ENCODE peak calls at places on chromosomes 5 and 9, in six cellular contexts. One of them, this sample, is unnamed.

GRCh38 chr9:83281306-83282255 is 218.6 kb upstream of the RASEF start:
- DNase-seq in B cell: no peak
- DNase-seq in right lobe of liver: no peak
- DNase-seq in AG04449: no peak
- DNase-seq in choroid plexus epithelial cell: no peak
- DNase-seq in DND-41: no peak
- DNase-seq in this sample: peak

GRCh38 chr5:66810151-66810550 is 214.0 kb downstream of the MAST4 start:
- DNase-seq in B cell: no peak
- DNase-seq in right lobe of liver: no peak
- DNase-seq in AG04449: no peak
- DNase-seq in choroid plexus epithelial cell: no peak
- DNase-seq in DND-41: no peak
- DNase-seq in this sample: no peak

GRCh38 chr9:79165006-79165405 is 406.8 kb upstream of the TLE4 start:
- DNase-seq in B cell: no peak
- DNase-seq in right lobe of liver: no peak
- DNase-seq in AG04449: no peak
- DNase-seq in choroid plexus epithelial cell: peak
- DNase-seq in DND-41: no peak
- DNase-seq in this sample: peak

GRCh38 chr5:79512692-79513518 is 1.0 kb downstream of the HOMER1 start:
- DNase-seq in B cell: no peak
- DNase-seq in right lobe of liver: no peak
- DNase-seq in AG04449: no peak
- DNase-seq in choroid plexus epithelial cell: peak
- DNase-seq in DND-41: no peak
- DNase-seq in this sample: peak

GRCh38 chr5:167049043-167049663 is 1242.3 kb upstream of the WWC1 start:
- DNase-seq in B cell: no peak
- DNase-seq in right lobe of liver: no peak
- DNase-seq in AG04449: no peak
- DNase-seq in choroid plexus epithelial cell: peak
- DNase-seq in DND-41: peak
- DNase-seq in this sample: peak

GRCh38 chr5:154740957-154741356 is 14.2 kb upstream of the LARP1 start:
- DNase-seq in B cell: no peak
- DNase-seq in right lobe of liver: peak
- DNase-seq in AG04449: no peak
- DNase-seq in choroid plexus epithelial cell: peak
- DNase-seq in DND-41: no peak
- DNase-seq in this sample: peak

GRCh38 chr5:32004404-32004803 is 169.7 kb downstream of the GOLPH3 start:
- DNase-seq in B cell: no peak
- DNase-seq in right lobe of liver: no peak
- DNase-seq in AG04449: no peak
- DNase-seq in choroid plexus epithelial cell: no peak
- DNase-seq in DND-41: no peak
- DNase-seq in this sample: no peak

GRCh38 chr9:77907581-77907980 is 124.0 kb downstream of the GNAQ start:
- DNase-seq in B cell: no peak
- DNase-seq in right lobe of liver: no peak
- DNase-seq in AG04449: no peak
- DNase-seq in choroid plexus epithelial cell: no peak
- DNase-seq in DND-41: no peak
- DNase-seq in this sample: no peak

GRCh38 chr5:103041071-103041676 is 78.8 kb downstream of the GIN1 start:
- DNase-seq in B cell: no peak
- DNase-seq in right lobe of liver: no peak
- DNase-seq in AG04449: no peak
- DNase-seq in choroid plexus epithelial cell: peak
- DNase-seq in DND-41: no peak
- DNase-seq in this sample: peak

GRCh38 chr5:59178071-59178470 is 595.2 kb downstream of the RAB3C start:
- DNase-seq in B cell: no peak
- DNase-seq in right lobe of liver: no peak
- DNase-seq in AG04449: no peak
- DNase-seq in choroid plexus epithelial cell: no peak
- DNase-seq in DND-41: no peak
- DNase-seq in this sample: no peak

GRCh38 chr5:55570026-55570425 is 35.3 kb upstream of the PLPP1 start:
- DNase-seq in B cell: no peak
- DNase-seq in right lobe of liver: no peak
- DNase-seq in AG04449: peak
- DNase-seq in choroid plexus epithelial cell: peak
- DNase-seq in DND-41: no peak
- DNase-seq in this sample: peak

GRCh38 chr9:83554278-83554677 is 16.1 kb upstream of the FRMD3 start:
- DNase-seq in B cell: no peak
- DNase-seq in right lobe of liver: no peak
- DNase-seq in AG04449: no peak
- DNase-seq in choroid plexus epithelial cell: peak
- DNase-seq in DND-41: no peak
- DNase-seq in this sample: no peak

GRCh38 chr5:53930457-53930856 is 370.0 kb downstream of the NDUFS4 start:
- DNase-seq in B cell: no peak
- DNase-seq in right lobe of liver: no peak
- DNase-seq in AG04449: no peak
- DNase-seq in choroid plexus epithelial cell: peak
- DNase-seq in DND-41: no peak
- DNase-seq in this sample: no peak

GRCh38 chr5:67493676-67494075 is 297.1 kb upstream of the CD180 start:
- DNase-seq in B cell: no peak
- DNase-seq in right lobe of liver: peak
- DNase-seq in AG04449: no peak
- DNase-seq in choroid plexus epithelial cell: peak
- DNase-seq in DND-41: peak
- DNase-seq in this sample: peak

GRCh38 chr9:38022995-38023394 is 46.0 kb downstream of the SHB start:
- DNase-seq in B cell: no peak
- DNase-seq in right lobe of liver: peak
- DNase-seq in AG04449: no peak
- DNase-seq in choroid plexus epithelial cell: no peak
- DNase-seq in DND-41: no peak
- DNase-seq in this sample: no peak

GRCh38 chr5:5598547-5599113 is 176.2 kb downstream of the ICE1 start:
- DNase-seq in B cell: no peak
- DNase-seq in right lobe of liver: no peak
- DNase-seq in AG04449: no peak
- DNase-seq in choroid plexus epithelial cell: no peak
- DNase-seq in DND-41: no peak
- DNase-seq in this sample: no peak

GRCh38 chr9:129558063-129558550 is 62.8 kb downstream of the C9orf50 start:
- DNase-seq in B cell: no peak
- DNase-seq in right lobe of liver: peak
- DNase-seq in AG04449: no peak
- DNase-seq in choroid plexus epithelial cell: no peak
- DNase-seq in DND-41: no peak
- DNase-seq in this sample: no peak

GRCh38 chr5:116571568-116572321 is 2.9 kb downstream of the SEMA6A start:
- DNase-seq in B cell: no peak
- DNase-seq in right lobe of liver: no peak
- DNase-seq in AG04449: no peak
- DNase-seq in choroid plexus epithelial cell: peak
- DNase-seq in DND-41: no peak
- DNase-seq in this sample: no peak

GRCh38 chr9:121783523-121784507 is 132.4 kb downstream of the DAB2IP start:
- DNase-seq in B cell: peak
- DNase-seq in right lobe of liver: no peak
- DNase-seq in AG04449: no peak
- DNase-seq in choroid plexus epithelial cell: no peak
- DNase-seq in DND-41: peak
- DNase-seq in this sample: no peak

GRCh38 chr9:122263699-122264349 is 816 bp downstream of the RBM18 start:
- DNase-seq in B cell: no peak
- DNase-seq in right lobe of liver: no peak
- DNase-seq in AG04449: no peak
- DNase-seq in choroid plexus epithelial cell: peak
- DNase-seq in DND-41: no peak
- DNase-seq in this sample: peak

GRCh38 chr5:180600554-180601041 is 9.3 kb upstream of the SCGB3A1 start:
- DNase-seq in B cell: no peak
- DNase-seq in right lobe of liver: no peak
- DNase-seq in AG04449: no peak
- DNase-seq in choroid plexus epithelial cell: no peak
- DNase-seq in DND-41: no peak
- DNase-seq in this sample: no peak

GRCh38 chr5:164433471-164433870 is 928.1 kb downstream of the MAT2B start:
- DNase-seq in B cell: no peak
- DNase-seq in right lobe of liver: no peak
- DNase-seq in AG04449: peak
- DNase-seq in choroid plexus epithelial cell: peak
- DNase-seq in DND-41: no peak
- DNase-seq in this sample: peak

GRCh38 chr9:13330396-13331004 is 51.0 kb upstream of the MPDZ start:
- DNase-seq in B cell: no peak
- DNase-seq in right lobe of liver: no peak
- DNase-seq in AG04449: no peak
- DNase-seq in choroid plexus epithelial cell: no peak
- DNase-seq in DND-41: no peak
- DNase-seq in this sample: peak

GRCh38 chr5:142770650-142771609 is 753 bp downstream of the ARHGAP26 start:
- DNase-seq in B cell: peak
- DNase-seq in right lobe of liver: peak
- DNase-seq in AG04449: no peak
- DNase-seq in choroid plexus epithelial cell: peak
- DNase-seq in DND-41: peak
- DNase-seq in this sample: peak
- TF ChIP-seq CTCF in B cell: no peak
- TF ChIP-seq CTCF in right lobe of liver: no peak
- TF ChIP-seq CTCF in AG04449: peak
- TF ChIP-seq CTCF in choroid plexus epithelial cell: peak
- TF ChIP-seq CTCF in DND-41: peak
- TF ChIP-seq CTCF in this sample: no peak

GRCh38 chr5:16844952-16845351 is 91.1 kb downstream of the MYO10 start:
- DNase-seq in B cell: no peak
- DNase-seq in right lobe of liver: no peak
- DNase-seq in AG04449: no peak
- DNase-seq in choroid plexus epithelial cell: no peak
- DNase-seq in DND-41: no peak
- DNase-seq in this sample: no peak
- TF ChIP-seq CTCF in B cell: no peak
- TF ChIP-seq CTCF in right lobe of liver: no peak
- TF ChIP-seq CTCF in AG04449: no peak
- TF ChIP-seq CTCF in choroid plexus epithelial cell: no peak
- TF ChIP-seq CTCF in DND-41: no peak
- TF ChIP-seq CTCF in this sample: no peak

GRCh38 chr5:132233811-132234683 is 6.4 kb upstream of the P4HA2 start:
- DNase-seq in B cell: no peak
- DNase-seq in right lobe of liver: no peak
- DNase-seq in AG04449: no peak
- DNase-seq in choroid plexus epithelial cell: no peak
- DNase-seq in DND-41: no peak
- DNase-seq in this sample: no peak

GRCh38 chr5:132237141-132237540 is 9.5 kb upstream of the P4HA2 start:
- DNase-seq in B cell: no peak
- DNase-seq in right lobe of liver: no peak
- DNase-seq in AG04449: no peak
- DNase-seq in choroid plexus epithelial cell: no peak
- DNase-seq in DND-41: no peak
- DNase-seq in this sample: no peak

GRCh38 chr5:132233081-132233480 is 5.4 kb upstream of the P4HA2 start:
- DNase-seq in B cell: no peak
- DNase-seq in right lobe of liver: no peak
- DNase-seq in AG04449: no peak
- DNase-seq in choroid plexus epithelial cell: no peak
- DNase-seq in DND-41: no peak
- DNase-seq in this sample: no peak

GRCh38 chr5:132234684-132235062 is 7.0 kb upstream of the P4HA2 start:
- DNase-seq in B cell: no peak
- DNase-seq in right lobe of liver: no peak
- DNase-seq in AG04449: no peak
- DNase-seq in choroid plexus epithelial cell: no peak
- DNase-seq in DND-41: no peak
- DNase-seq in this sample: no peak

DNA sequence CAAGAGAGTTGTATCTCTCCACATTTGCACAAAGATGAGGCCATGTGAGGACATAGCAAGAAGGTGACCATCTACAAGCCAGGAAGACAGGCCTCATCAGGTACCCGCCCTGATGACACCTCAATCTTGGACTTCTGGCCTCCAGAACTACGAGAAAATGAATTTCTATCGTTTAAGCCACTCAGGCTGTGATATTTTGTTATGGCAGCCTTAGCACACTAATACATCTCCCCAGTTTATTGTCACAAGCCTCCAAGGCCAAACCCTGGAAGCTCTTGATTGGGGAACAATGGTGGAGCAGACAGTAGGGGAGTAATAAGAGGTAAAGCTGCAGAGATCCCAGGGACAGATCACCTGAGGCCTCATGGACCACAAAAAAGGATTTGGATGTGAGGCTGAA is 7.7 kb upstream of the P4HA2 start:
- DNase-seq in B cell: no peak
- DNase-seq in right lobe of liver: no peak
- DNase-seq in AG04449: no peak
- DNase-seq in choroid plexus epithelial cell: no peak
- DNase-seq in DND-41: no peak
- DNase-seq in this sample: no peak
- TF ChIP-seq CTCF in B cell: no peak
- TF ChIP-seq CTCF in right lobe of liver: no peak
- TF ChIP-seq CTCF in AG04449: no peak
- TF ChIP-seq CTCF in choroid plexus epithelial cell: no peak
- TF ChIP-seq CTCF in DND-41: no peak
- TF ChIP-seq CTCF in this sample: no peak

GRCh38 chr5:152164860-152165259 is 240.2 kb upstream of the GLRA1 start:
- DNase-seq in B cell: no peak
- DNase-seq in right lobe of liver: no peak
- DNase-seq in AG04449: no peak
- DNase-seq in choroid plexus epithelial cell: no peak
- DNase-seq in DND-41: no peak
- DNase-seq in this sample: no peak
- TF ChIP-seq CTCF in B cell: no peak
- TF ChIP-seq CTCF in right lobe of liver: no peak
- TF ChIP-seq CTCF in AG04449: no peak
- TF ChIP-seq CTCF in choroid plexus epithelial cell: no peak
- TF ChIP-seq CTCF in DND-41: no peak
- TF ChIP-seq CTCF in this sample: no peak